ENCODE peak calls at places on chromosomes 4 and X, in four cellular contexts. B is testis; R is ascending aorta; V is CD8-positive, alpha-beta T cell. M is an unnamed sample.
A peak's percentile ranks its signal among the peaks of the same experiment; 100 is the strongest.

GRCh38 chr4:55214172-55214571 is 88.8 kb upstream of the KDR start:
- DNase-seq in V (no peak), R (no peak), B (no peak), M (no peak)

GRCh38 chrX:152915541-152916241 is 17.8 kb downstream of the ZNF185 start:
- DNase-seq in R (no peak), B (peak; percentile 22), V (peak; percentile 12), M (no peak)

GRCh38 chrX:78979789-78980464 is 34.7 kb downstream of the P2RY10 start:
- DNase-seq in B (no peak), R (no peak), V (no peak), M (no peak)

GRCh38 chrX:100449696-100450606 is 39.9 kb upstream of the PCDH19 start:
- DNase-seq in R (no peak), B (no peak), V (no peak), M (no peak)

GRCh38 chr4:187668683-187669082 is 326.9 kb upstream of the ZFP42 start:
- DNase-seq in B (no peak), R (no peak), V (no peak), M (no peak)

GRCh38 chr4:77782102-77782835 is 36.9 kb downstream of the CNOT6L start:
- DNase-seq in B (no peak), V (no peak), R (no peak), M (no peak)

GRCh38 chrX:15913161-15913560 is 58.5 kb upstream of the AP1S2 start:
- DNase-seq in R (no peak), B (no peak), V (no peak), M (no peak)

GRCh38 chr4:186622788-186623464 is 67.6 kb upstream of the MTNR1A start:
- DNase-seq in B (no peak), R (peak; percentile 76), V (no peak), M (no peak)

GRCh38 chr4:47011189-47011518 is 17.8 kb upstream of the GABRA4 start:
- DNase-seq in R (no peak), B (no peak), V (no peak), M (no peak)

GRCh38 chr4:172726001-172726423 is 442.6 kb upstream of the GALNT7 start:
- DNase-seq in V (no peak), B (no peak), R (no peak), M (no peak)

GRCh38 chrX:47200385-47201150 is 6.9 kb downstream of the UBA1 start:
- DNase-seq in V (no peak), B (no peak), R (no peak), M (no peak)

GRCh38 chr4:96149911-96150310 is 310.0 kb downstream of the PDHA2 start:
- DNase-seq in V (no peak), R (no peak), B (no peak), M (no peak)

GRCh38 chrX:27555514-27555913 is 34.6 kb upstream of the DCAF8L2 start:
- DNase-seq in B (no peak), V (no peak), R (no peak), M (no peak)

GRCh38 chr4:47418147-47418546 is 45.4 kb downstream of the COMMD8 start:
- DNase-seq in R (no peak), B (no peak), V (no peak), M (no peak)

GRCh38 chr4:25107827-25108516 is 52.3 kb downstream of the SEPSECS start:
- DNase-seq in R (no peak), B (no peak), V (no peak), M (no peak)

GRCh38 chr4:84482564-84483563 is 16.2 kb downstream of the NKX6-1 start:
- DNase-seq in R (no peak), V (no peak), B (peak; percentile 67), M (no peak)

GRCh38 chr4:90757529-90757928 is 630.3 kb downstream of the CCSER1 start:
- DNase-seq in R (no peak), V (no peak), B (no peak), M (no peak)

GRCh38 chr4:88880501-88881226 is 176.3 kb downstream of the FAM13A start:
- DNase-seq in V (no peak), R (no peak), B (no peak), M (no peak)

GRCh38 chr4:20612313-20612712 is 87.9 kb upstream of the PACRGL start:
- DNase-seq in B (no peak), V (no peak), R (no peak), M (no peak)

GRCh38 chrX:71923516-71923915 is 12.9 kb downstream of the NHSL2 start:
- DNase-seq in V (no peak), B (no peak), R (no peak), M (no peak)

GRCh38 chrX:104085919-104086318 is 9.9 kb upstream of the TMSB15C start:
- DNase-seq in B (no peak), R (no peak), V (no peak), M (no peak)

GRCh38 chr4:158010346-158010745 is 162.5 kb downstream of the GASK1B start:
- DNase-seq in V (no peak), B (no peak), R (no peak), M (no peak)

GRCh38 chr4:176400816-176401461 is 81.2 kb downstream of the SPCS3 start:
- DNase-seq in R (no peak), V (no peak), B (no peak), M (no peak)

GRCh38 chr4:47425628-47426027 is 37.9 kb downstream of the COMMD8 start:
- DNase-seq in V (no peak), R (no peak), B (no peak), M (no peak)

GRCh38 chr4:115723621-115724020 is 610.2 kb upstream of the NDST4 start:
- DNase-seq in V (no peak), R (no peak), B (no peak), M (no peak)

GRCh38 chr4:115720611-115721010 is 607.2 kb upstream of the NDST4 start:
- DNase-seq in R (no peak), B (no peak), V (no peak), M (no peak)
- H3K36me3 ChIP-seq in R (no peaks in the 10 kb centered on the region), B (no peaks in the 10 kb centered on the region), V (no peaks in the 10 kb centered on the region), M (no peaks in the 10 kb centered on the region)

DNA sequence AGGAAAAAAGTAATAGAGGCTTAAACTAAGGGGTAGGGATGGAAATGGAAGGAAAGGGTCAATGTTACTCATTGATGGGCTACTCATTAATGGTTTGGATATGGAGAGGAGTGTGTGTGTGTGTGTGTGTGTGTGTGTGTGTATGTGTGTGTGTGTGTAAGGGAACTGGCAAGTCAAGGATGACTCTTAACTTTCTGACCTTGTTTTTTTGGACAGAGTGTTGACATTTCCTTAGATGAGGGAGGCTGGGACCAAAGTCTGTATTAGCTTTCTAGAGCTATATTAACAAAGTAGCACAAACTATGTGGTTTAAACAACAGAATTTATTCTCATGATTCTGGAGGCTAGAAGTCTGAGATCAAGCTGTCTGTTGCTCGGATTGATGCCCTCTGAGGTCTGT is 202.7 kb downstream of the GBA3 start:
- DNase-seq in R (no peak), B (no peak), V (no peak), M (no peak)
- TF ChIP-seq CTCF in R (no peak), B (no peak), V (no peak), M (no peak)

DNA sequence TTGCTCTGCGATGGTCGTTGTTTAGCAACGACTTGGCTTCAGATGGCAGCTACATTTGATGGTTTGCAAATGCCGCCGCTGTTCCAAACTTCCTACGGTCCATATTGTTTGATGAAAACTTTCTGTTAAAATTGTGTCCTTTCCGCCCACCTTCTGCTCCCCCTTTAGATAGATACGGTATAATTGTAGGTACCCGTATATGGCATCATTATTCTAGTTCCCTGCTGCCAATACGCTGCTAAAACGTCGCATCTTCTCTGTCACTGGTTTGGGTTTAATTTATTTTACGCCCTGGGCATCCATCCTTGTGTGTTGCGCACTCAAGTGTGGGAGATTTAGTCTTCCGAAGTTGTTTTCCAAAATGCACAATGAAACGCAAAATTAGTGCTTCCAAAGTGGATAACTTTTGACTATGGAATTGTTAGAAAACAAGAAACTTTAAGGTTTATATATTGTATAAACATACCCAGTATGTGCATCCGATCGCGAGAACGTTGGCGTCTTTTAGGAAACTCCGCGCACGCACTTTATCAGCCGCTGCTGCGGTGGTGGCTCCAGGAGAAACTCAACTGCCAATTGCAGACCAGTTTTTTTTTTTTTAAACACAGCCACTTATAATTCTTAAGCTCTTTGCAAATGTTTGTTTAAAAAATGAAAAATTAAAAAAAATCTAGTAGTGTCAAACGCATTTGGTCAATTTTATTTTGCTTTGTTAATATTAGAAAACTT is 1.7 kb downstream of the ATOH1 start:
- DNase-seq in B (no peak), V (no peak), R (no peak), M (no peak)
- H3K4me1 ChIP-seq in B (peaks cover 19% of the 10 kb centered on the region), V (no peaks in the 10 kb centered on the region), R (peaks cover 11% of the 10 kb centered on the region), M (peaks cover 15% of the 10 kb centered on the region)

GRCh38 chr4:56981795-56982201 is 3.1 kb downstream of the POLR2B start:
- DNase-seq in V (no peak), B (no peak), R (no peak), M (no peak)

GRCh38 chr4:56990109-56990508 is 11.4 kb downstream of the POLR2B start:
- DNase-seq in R (no peak), V (no peak), B (no peak), M (no peak)

GRCh38 chr4:56986192-56986591 is 7.5 kb downstream of the POLR2B start:
- DNase-seq in V (no peak), B (no peak), R (no peak), M (no peak)

GRCh38 chr4:56986952-56987351 is 8.3 kb downstream of the POLR2B start:
- DNase-seq in V (no peak), R (no peak), B (no peak), M (no peak)
- H3K36me3 ChIP-seq in V (peaks cover 25% of the 10 kb centered on the region), R (peaks cover 53% of the 10 kb centered on the region), B (no peaks in the 10 kb centered on the region), M (peaks cover 18% of the 10 kb centered on the region)

M was measured in upper lobe of left lung.